ENCODE peak calls at places on chromosome 2, in ten cellular contexts. H is NCI-H2081; P is OCI-M1; S is astrocyte of the cerebellum; K is AG09309; I is foreskin fibroblast; C is colonic mucosa; E is ovary; Q is central memory CD4-positive, alpha-beta T cell; N is HepG2. Z is an unnamed sample.

GRCh38 chr2:127174977-127175376 is 45.1 kb downstream of the CYP27C1 start:
- DNase-seq in K (no peak), Q (no peak), S (no peak), P (no peak), C (peak), E (peak), N (no peak), I (peak), H (no peak), Z (no peak)

GRCh38 chr2:159635006-159635746 is 18.8 kb upstream of the BAZ2B start:
- DNase-seq in P (peak), Q (no peak), S (no peak), C (no peak), H (no peak), K (no peak), N (no peak), I (no peak), E (no peak), Z (no peak)

GRCh38 chr2:202035089-202035940 is 1.7 kb downstream of the FZD7 start:
- DNase-seq in Q (no peak), E (peak), C (peak), H (no peak), I (peak), P (no peak), N (no peak), S (no peak), K (peak), Z (peak)

GRCh38 chr2:65396348-65397026 is 35.9 kb downstream of the SPRED2 start:
- DNase-seq in H (no peak), P (no peak), E (no peak), N (peak), K (no peak), S (no peak), C (peak), I (peak), Q (no peak), Z (no peak)

GRCh38 chr2:42133771-42134195 is 35.4 kb upstream of the EML4 start:
- DNase-seq in K (no peak), S (no peak), P (no peak), I (no peak), N (no peak), Q (no peak), H (no peak), C (no peak), E (no peak), Z (no peak)

GRCh38 chr2:170842785-170843184 is 26.1 kb downstream of the GAD1 start:
- DNase-seq in P (no peak), I (peak), H (no peak), K (no peak), Q (no peak), E (no peak), N (no peak), C (no peak), S (no peak), Z (no peak)

GRCh38 chr2:227799202-227799601 is 14.4 kb upstream of the CCL20 start:
- DNase-seq in S (no peak), H (no peak), I (no peak), E (no peak), N (peak), P (no peak), K (no peak), C (peak), Q (no peak), Z (no peak)

GRCh38 chr2:192243488-192243887 is 48.8 kb upstream of the TMEFF2 start:
- DNase-seq in N (no peak), S (peak), Q (no peak), E (no peak), H (no peak), P (no peak), K (no peak), I (peak), C (no peak), Z (no peak)

GRCh38 chr2:164897521-164898260 is 56.1 kb upstream of the COBLL1 start:
- DNase-seq in I (no peak), C (no peak), Q (no peak), P (no peak), N (peak), H (no peak), E (no peak), K (no peak), S (no peak), Z (no peak)

GRCh38 chr2:128594273-128594910 is 275.7 kb upstream of the HS6ST1 start:
- DNase-seq in I (no peak), E (peak), N (no peak), H (no peak), P (no peak), K (no peak), Q (no peak), C (no peak), S (no peak), Z (no peak)

GRCh38 chr2:200023570-200023969 is 68.2 kb downstream of the MAIP1 start:
- DNase-seq in P (no peak), C (no peak), I (no peak), N (no peak), Q (no peak), E (no peak), K (no peak), H (no peak), S (no peak), Z (no peak)

GRCh38 chr2:152243723-152244122 is 68.2 kb upstream of the STAM2 start:
- DNase-seq in I (no peak), P (no peak), N (peak), C (no peak), Q (no peak), E (no peak), S (no peak), K (no peak), H (no peak), Z (no peak)

GRCh38 chr2:48479923-48480322 is 50.0 kb upstream of the STON1 start:
- DNase-seq in C (no peak), H (peak), E (no peak), N (no peak), S (no peak), I (no peak), P (no peak), Q (no peak), K (no peak), Z (no peak)

GRCh38 chr2:224930990-224931389 is 111.3 kb downstream of the DOCK10 start:
- DNase-seq in Q (no peak), N (no peak), S (no peak), H (no peak), C (no peak), E (no peak), K (no peak), P (no peak), I (no peak), Z (no peak)

GRCh38 chr2:237774811-237775553 is 23.6 kb upstream of the RBM44 start:
- DNase-seq in S (peak), I (peak), E (no peak), Q (no peak), K (no peak), H (peak), N (peak), P (peak), C (peak), Z (peak)

GRCh38 chr2:217976301-217976700 is 26.5 kb downstream of the TNS1 start:
- DNase-seq in Q (no peak), E (peak), K (no peak), N (no peak), H (no peak), P (no peak), S (no peak), C (no peak), I (no peak), Z (no peak)

GRCh38 chr2:9069496-9069991 is 66.1 kb upstream of the MBOAT2 start:
- DNase-seq in S (no peak), I (no peak), K (no peak), Q (no peak), P (no peak), C (no peak), E (no peak), N (no peak), H (no peak), Z (no peak)

GRCh38 chr2:10196275-10196892 is 73.8 kb downstream of the RRM2 start:
- DNase-seq in I (no peak), Q (no peak), C (peak), E (peak), P (no peak), S (no peak), K (no peak), H (no peak), N (no peak), Z (no peak)

GRCh38 chr2:205133544-205133943 is 548.8 kb upstream of the NRP2 start:
- DNase-seq in P (no peak), Q (no peak), C (no peak), K (no peak), I (no peak), S (no peak), E (peak), N (no peak), H (no peak), Z (no peak)

GRCh38 chr2:39728941-39729351 is 50.1 kb downstream of the THUMPD2 start:
- DNase-seq in K (no peak), N (peak), P (peak), S (no peak), Q (no peak), E (peak), H (peak), C (no peak), I (peak), Z (no peak)

GRCh38 chr2:239253705-239254104 is 147.1 kb downstream of the HDAC4 start:
- DNase-seq in C (no peak), Q (no peak), S (no peak), I (no peak), P (no peak), K (no peak), H (no peak), N (no peak), E (no peak), Z (no peak)

GRCh38 chr2:119008108-119008507 is 66.1 kb downstream of the MARCO start:
- DNase-seq in Q (no peak), C (no peak), I (no peak), S (no peak), H (no peak), E (no peak), P (no peak), K (no peak), N (peak), Z (no peak)

GRCh38 chr2:205722538-205722878 is 40.2 kb downstream of the NRP2 start:
- DNase-seq in C (no peak), S (no peak), Q (no peak), I (no peak), K (no peak), N (no peak), P (no peak), E (no peak), H (no peak), Z (no peak)

GRCh38 chr2:74847075-74847858 is 13.3 kb downstream of the HK2 start:
- DNase-seq in H (no peak), C (no peak), S (no peak), I (no peak), E (no peak), K (no peak), Q (no peak), P (no peak), N (no peak), Z (no peak)

GRCh38 chr2:119180891-119181290 is 22.3 kb upstream of the C1QL2 start:
- DNase-seq in E (no peak), H (no peak), Q (no peak), K (no peak), I (no peak), N (no peak), S (no peak), P (no peak), C (no peak), Z (no peak)

GRCh38 chr2:37291680-37292079 is 33.0 kb downstream of the PRKD3 start:
- DNase-seq in I (no peak), K (no peak), N (no peak), H (no peak), C (no peak), Q (no peak), S (no peak), E (no peak), P (no peak), Z (no peak)

GRCh38 chr2:234467289-234467688 is 29.6 kb downstream of the ARL4C start:
- DNase-seq in I (peak), H (no peak), C (no peak), N (no peak), Q (no peak), P (no peak), S (no peak), K (peak), E (no peak), Z (no peak)

GRCh38 chr2:9800975-9801723 is 42.1 kb upstream of the TAF1B start:
- DNase-seq in S (no peak), Q (peak), N (peak), C (no peak), I (no peak), E (no peak), P (no peak), H (no peak), K (no peak), Z (peak)

GRCh38 chr2:209086761-209087160 is 337.1 kb upstream of the MAP2 start:
- DNase-seq in C (no peak), S (no peak), E (no peak), Q (no peak), H (no peak), K (no peak), I (no peak), P (peak), N (no peak), Z (no peak)

GRCh38 chr2:201174687-201175086 is 8.3 kb upstream of the CASP10 start:
- DNase-seq in Q (no peak), N (no peak), H (no peak), K (no peak), C (no peak), S (no peak), P (peak), I (no peak), E (no peak), Z (no peak)

GRCh38 chr2:48364100-48364499 is 165.9 kb upstream of the STON1 start:
- DNase-seq in C (no peak), N (no peak), E (no peak), H (no peak), I (no peak), P (no peak), Q (no peak), K (no peak), S (no peak), Z (no peak)

GRCh38 chr2:37378411-37378810 is 34.0 kb downstream of the QPCT start:
- DNase-seq in S (peak), C (no peak), N (peak), K (peak), E (no peak), H (no peak), Q (no peak), P (no peak), I (peak), Z (no peak)

GRCh38 chr2:231931481-231931915 is 5.3 kb upstream of the NPPC start:
- DNase-seq in K (no peak), I (peak), P (no peak), N (no peak), C (no peak), H (no peak), E (no peak), Q (no peak), S (no peak), Z (no peak)

GRCh38 chr2:232783278-232783677 is 6.9 kb upstream of the KCNJ13 start:
- DNase-seq in I (no peak), E (no peak), N (no peak), K (no peak), P (no peak), Q (no peak), S (no peak), H (no peak), C (no peak), Z (no peak)

Z was measured in CD4-positive, CD25-positive, alpha-beta regulatory T cell.